ENCODE peak calls at places on chromosomes 6 and 20, in nine cellular contexts. B, R, X, H, P, S, E, C and Z are unnamed samples.

GRCh38 chr6:111536888-111537287 is 53.9 kb upstream of the REV3L start:
- DNase-seq in E (no peak), H (no peak), R (no peak), X (peak), B (no peak), P (no peak), S (peak), C (no peak), Z (no peak)

GRCh38 chr6:124986146-124986545 is 23.9 kb downstream of the RNF217 start:
- DNase-seq in P (no peak), B (no peak), X (no peak), E (no peak), S (no peak), R (no peak), C (no peak), H (no peak), Z (no peak)

GRCh38 chr6:4460595-4461475 is 315.4 kb upstream of the CDYL start:
- DNase-seq in E (peak), H (peak), B (no peak), S (no peak), C (peak), R (no peak), P (no peak), X (no peak), Z (no peak)

GRCh38 chr20:17806739-17807441 is 107.1 kb downstream of the BANF2 start:
- DNase-seq in H (peak), E (peak), B (no peak), C (peak), X (peak), P (no peak), S (no peak), R (peak), Z (no peak)

GRCh38 chr20:36483205-36483918 is 58.0 kb upstream of the MYL9 start:
- DNase-seq in E (no peak), B (no peak), P (no peak), R (no peak), H (no peak), X (no peak), C (no peak), S (no peak), Z (no peak)

GRCh38 chr6:4355241-4355640 is 219.9 kb upstream of the ECI2 start:
- DNase-seq in S (no peak), X (no peak), E (no peak), P (no peak), R (no peak), C (no peak), H (peak), B (no peak), Z (no peak)

GRCh38 chr6:11354019-11354418 is 121.6 kb upstream of the NEDD9 start:
- DNase-seq in P (no peak), R (no peak), E (no peak), B (peak), X (no peak), C (no peak), S (peak), H (peak), Z (no peak)

GRCh38 chr6:36727491-36728021 is 29.9 kb downstream of the RAB44 start:
- DNase-seq in X (no peak), B (no peak), H (peak), C (no peak), E (no peak), R (no peak), S (no peak), P (no peak), Z (no peak)

GRCh38 chr6:41966214-41966920 is 24.8 kb upstream of the CCND3 start:
- DNase-seq in P (no peak), C (no peak), B (no peak), R (no peak), X (no peak), E (no peak), S (no peak), H (no peak), Z (no peak)

GRCh38 chr6:44007818-44008660 is 119.2 kb downstream of the MRPL14 start:
- DNase-seq in H (no peak), S (no peak), C (no peak), X (no peak), R (no peak), E (no peak), P (no peak), B (no peak), Z (no peak)